ENCODE peak calls at places on chromosomes 4 and X, in five cellular contexts. B is esophagus squamous epithelium, U is uterus, V is A549, E is breast epithelium. K is an unnamed sample. For H3K4me1, the result is how much of the 10 kb centered on the place peaks cover.

GRCh38 chrX:121310820-121311219 is 263.4 kb downstream of the GLUD2 start:
- DNase-seq in V (no peak), E (no peak), U (no peak), B (no peak), K (no peak)

GRCh38 chr4:173211838-173212237 is 43.2 kb downstream of the GALNT7 start:
- DNase-seq in V (peak), B (no peak), U (no peak), E (no peak), K (no peak)

GRCh38 chrX:154529206-154529612 is 13.2 kb upstream of the FAM3A start:
- DNase-seq in V (no peak), U (no peak), B (no peak), E (no peak), K (no peak)

GRCh38 chrX:130636277-130636676 is 234.5 kb downstream of the RBMX2 start:
- DNase-seq in U (no peak), B (no peak), E (no peak), V (no peak), K (no peak)

GRCh38 chr4:64940698-64941097 is 531.4 kb upstream of the TECRL start:
- DNase-seq in V (no peak), U (no peak), E (no peak), B (no peak), K (no peak)

GRCh38 chrX:15301924-15302323 is 13.5 kb downstream of the ASB11 start:
- DNase-seq in U (no peak), V (no peak), B (no peak), E (no peak), K (peak)

GRCh38 chr4:174119051-174119450 is 164.4 kb downstream of the FBXO8 start:
- DNase-seq in E (no peak), V (no peak), B (no peak), U (peak), K (no peak)

GRCh38 chr4:22473268-22473667 is 42.6 kb downstream of the ADGRA3 start:
- DNase-seq in V (no peak), U (no peak), E (no peak), B (no peak), K (no peak)

GRCh38 chr4:155943610-155944329 is 9.9 kb downstream of the CTSO start:
- DNase-seq in E (no peak), B (no peak), V (no peak), U (no peak), K (no peak)

GRCh38 chr4:8439914-8440490 is 521 bp downstream of the ACOX3 start:
- DNase-seq in B (no peak), V (no peak), E (peak), U (peak), K (no peak)

GRCh38 chr4:5710065-5710961 is 688 bp upstream of the EVC start:
- DNase-seq in E (no peak), V (peak), U (no peak), B (no peak), K (no peak)

GRCh38 chrX:38882894-38883620 is 81.8 kb downstream of the MID1IP1 start:
- DNase-seq in V (no peak), E (no peak), U (no peak), B (no peak), K (no peak)

GRCh38 chrX:49071877-49072711 is 1.7 kb downstream of the PRAF2 start:
- DNase-seq in E (peak), U (peak), V (no peak), B (no peak), K (peak)

GRCh38 chrX:9379697-9380551 is 84.9 kb upstream of the TBL1X start:
- DNase-seq in U (no peak), V (peak), B (no peak), E (no peak), K (no peak)

GRCh38 chrX:129792586-129793291 is 13.0 kb downstream of the SASH3 start:
- DNase-seq in U (no peak), E (no peak), V (no peak), B (no peak), K (no peak)

GRCh38 chr4:84734037-84734436 is 151.1 kb downstream of the CDS1 start:
- DNase-seq in V (no peak), U (no peak), E (no peak), B (no peak), K (no peak)

GRCh38 chr4:83828601-83829000 is 292.7 kb downstream of the GPAT3 start:
- DNase-seq in V (no peak), U (no peak), B (no peak), E (no peak), K (no peak)

GRCh38 chr4:36041340-36041739 is 203.0 kb downstream of the ARAP2 start:
- DNase-seq in U (no peak), E (no peak), B (no peak), V (no peak), K (no peak)

GRCh38 chr4:106816501-106816900 is 219.6 kb downstream of the DKK2 start:
- DNase-seq in V (no peak), U (no peak), E (no peak), B (no peak), K (no peak)

GRCh38 chrX:67044029-67044653 is 405.3 kb upstream of the EDA2R start:
- DNase-seq in E (no peak), V (no peak), U (no peak), B (no peak), K (peak)

GRCh38 chr4:170089743-170090666 is at the start of gene AADAT:
- DNase-seq in U (peak), E (no peak), B (no peak), V (peak), K (peak)

GRCh38 chr4:4990329-4990728 is 28.9 kb downstream of the CYTL1 start:
- DNase-seq in B (no peak), U (no peak), E (no peak), V (no peak), K (no peak)

GRCh38 chr4:119604266-119604665 is 24.3 kb downstream of the PDE5A start:
- DNase-seq in U (no peak), B (no peak), E (no peak), V (no peak), K (no peak)

GRCh38 chr4:13584481-13584880 is 40.2 kb upstream of the NKX3-2 start:
- DNase-seq in B (no peak), E (no peak), V (no peak), U (no peak), K (no peak)

GRCh38 chrX:14777484-14777883 is 95.4 kb downstream of the FANCB start:
- DNase-seq in E (no peak), B (no peak), V (no peak), U (no peak), K (no peak)

GRCh38 chrX:8049827-8050226 is 121.2 kb downstream of the VCX2 start:
- DNase-seq in E (no peak), B (no peak), V (no peak), U (no peak), K (no peak)

GRCh38 chr4:15526924-15527592 is 57.4 kb downstream of the CC2D2A start:
- DNase-seq in V (no peak), B (no peak), E (no peak), U (no peak), K (no peak)

GRCh38 chrX:21946925-21947641 is 6.6 kb downstream of the SMS start:
- DNase-seq in B (no peak), U (no peak), E (no peak), V (no peak), K (no peak)

GRCh38 chrX:103608305-103608963 is 671 bp downstream of the TCEAL3 start:
- DNase-seq in V (no peak), E (no peak), U (no peak), B (no peak), K (no peak)

GRCh38 chrX:71533850-71534515 is 1.1 kb downstream of the OGT start:
- DNase-seq in U (peak), V (peak), E (peak), B (no peak), K (peak)

GRCh38 chr4:87354168-87355102 is 31.8 kb upstream of the HSD17B13 start:
- DNase-seq in E (no peak), B (no peak), U (peak), V (no peak), K (no peak)

GRCh38 chrX:149073464-149073863 is 431.6 kb downstream of the IDS start:
- DNase-seq in V (no peak), U (no peak), E (no peak), B (no peak), K (no peak)

GRCh38 chr4:12583286-12583685 is 900.9 kb downstream of the RAB28 start:
- DNase-seq in E (no peak), U (no peak), B (no peak), V (no peak), K (no peak)

GRCh38 chrX:134520860-134521390 is 61.0 kb downstream of the HPRT1 start:
- DNase-seq in E (no peak), U (no peak), V (peak), B (no peak), K (no peak)

GRCh38 chr4:151012836-151013235 is 2.2 kb downstream of the LRBA start:
- DNase-seq in E (no peak), V (no peak), B (no peak), U (no peak), K (no peak)

GRCh38 chrX:9880237-9880636 is 86.9 kb upstream of the CLDN34 start:
- DNase-seq in U (no peak), V (no peak), B (no peak), E (no peak), K (no peak)

GRCh38 chrX:49993661-49994060 is 71.3 kb downstream of the CLCN5 start:
- DNase-seq in B (no peak), U (no peak), E (no peak), V (no peak), K (no peak)

GRCh38 chr4:152351080-152351479 is 184.8 kb downstream of the FBXW7 start:
- DNase-seq in E (no peak), U (no peak), B (no peak), V (no peak), K (no peak)
- H3K4me3 ChIP-seq in E (peak), U (no peak), B (peak), V (no peak), K (no peak)

GRCh38 chr4:146179784-146180405 is 4.4 kb downstream of the LSM6 start:
- DNase-seq in V (no peak), U (no peak), B (no peak), E (no peak), K (no peak)
- H3K4me1 ChIP-seq in V (under half), U (under half), B (under half), E (under half), K (under half)

GRCh38 chrX:51803833-51804232 is 60.6 kb downstream of the GSPT2 start:
- DNase-seq in E (no peak), U (no peak), V (no peak), B (no peak), K (no peak)

GRCh38 chrX:51804741-51805140 is 61.5 kb downstream of the GSPT2 start:
- DNase-seq in V (no peak), E (no peak), U (no peak), B (no peak), K (no peak)

GRCh38 chrX:51798701-51799100 is 55.5 kb downstream of the GSPT2 start:
- DNase-seq in V (no peak), B (no peak), U (no peak), E (no peak), K (no peak)

GRCh38 chrX:51802917-51803688 is 59.9 kb downstream of the GSPT2 start:
- DNase-seq in V (peak), B (no peak), U (peak), E (no peak), K (peak)
- TF ChIP-seq POLR2A in V (no peak), B (no peak), U (no peak), E (no peak), K (no peak)

GRCh38 chr4:148445071-148445902 is 3.1 kb upstream of the NR3C2 start:
- DNase-seq in V (no peak), U (peak), B (peak), E (peak), K (peak)
- H3K4me3 ChIP-seq in V (peak), U (peak), B (peak), E (peak), K (peak)

DNA sequence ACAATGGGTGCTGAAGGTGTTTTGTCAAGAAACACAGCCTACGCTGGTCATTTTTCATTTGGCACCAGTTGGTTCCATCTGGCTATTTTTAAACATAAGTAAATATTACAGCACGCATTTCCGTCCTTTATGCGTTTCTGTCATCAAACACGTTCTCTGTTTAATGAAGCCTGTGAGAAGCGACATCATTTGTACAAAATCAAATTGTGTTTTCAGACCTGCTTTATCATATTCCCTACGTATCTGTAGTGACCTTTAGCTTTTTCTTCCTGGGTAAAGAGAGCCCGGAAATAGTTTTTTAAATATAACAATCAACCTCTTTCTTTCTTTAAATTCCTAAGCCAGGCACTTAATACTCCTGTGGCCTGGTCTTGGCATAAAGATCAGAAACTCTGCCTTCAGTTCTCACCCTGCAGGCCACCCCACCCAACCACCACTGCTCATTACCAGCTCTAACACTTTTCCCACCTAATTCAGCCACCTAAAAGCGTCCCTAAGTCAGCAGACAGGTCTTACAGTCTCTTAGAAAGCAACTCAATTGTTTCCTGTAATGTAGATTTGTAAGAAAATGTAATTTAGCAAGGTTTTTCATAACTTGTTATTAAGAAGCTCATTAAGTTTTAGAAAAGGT is 30.4 kb downstream of the ACSL1 start:
- DNase-seq in E (no peak), V (no peak), B (no peak), U (no peak), K (no peak)
- H3K4me1 ChIP-seq in E (under half), V (under half), B (under half), U (under half), K (half or more)

GRCh38 chr4:10581022-10581421 is 103.5 kb downstream of the CLNK start:
- DNase-seq in E (no peak), B (no peak), V (no peak), U (no peak), K (no peak)

GRCh38 chr4:10579700-10580099 is 104.9 kb downstream of the CLNK start:
- DNase-seq in E (no peak), U (no peak), B (no peak), V (no peak), K (no peak)

GRCh38 chr4:10584042-10584441 is 100.5 kb downstream of the CLNK start:
- DNase-seq in V (no peak), B (no peak), U (no peak), E (no peak), K (no peak)

GRCh38 chr4:10582966-10583365 is 101.6 kb downstream of the CLNK start:
- DNase-seq in U (no peak), E (no peak), V (no peak), B (no peak), K (no peak)

GRCh38 chr4:10582059-10582686 is 102.4 kb downstream of the CLNK start:
- DNase-seq in V (peak), B (no peak), U (no peak), E (peak), K (no peak)
- TF ChIP-seq POLR2A in V (no peak), B (no peak), U (no peak), E (no peak), K (no peak)

DNA sequence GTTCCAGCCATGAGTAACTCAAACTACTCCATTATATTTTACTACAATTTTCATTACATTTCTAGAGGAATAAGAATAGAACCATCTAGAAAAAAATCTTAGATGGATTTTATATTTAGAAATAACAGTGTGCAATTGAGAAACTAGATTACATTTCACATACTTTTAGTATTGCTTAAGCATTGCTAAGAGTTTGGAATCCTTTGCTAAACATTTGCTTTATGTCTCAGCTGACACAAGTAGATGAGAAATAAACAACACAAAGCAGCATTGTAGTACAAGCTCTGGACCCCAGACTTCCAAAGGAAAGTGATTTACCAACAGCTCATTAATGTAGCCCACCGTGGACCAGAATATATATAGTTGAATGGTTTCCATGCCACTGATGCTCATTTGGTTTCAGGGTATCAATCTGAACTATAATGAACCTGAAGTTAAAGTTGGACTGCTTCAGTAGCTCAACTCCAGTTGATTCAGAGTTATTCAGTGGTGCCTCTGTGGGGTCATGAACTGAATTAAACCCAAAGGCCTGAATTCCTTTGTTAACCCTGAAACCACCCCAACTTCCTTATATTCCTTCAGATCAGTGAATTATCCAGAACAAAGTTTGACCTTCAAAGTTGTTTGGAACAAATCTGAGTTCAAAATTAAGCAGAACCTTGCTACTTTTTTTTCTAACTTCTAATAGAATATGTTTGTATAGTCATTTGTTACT is 132.1 kb upstream of the NEIL3 start:
- DNase-seq in B (no peak), V (no peak), U (no peak), E (no peak), K (no peak)
- H3K4me3 ChIP-seq in B (no peak), V (no peak), U (no peak), E (no peak), K (no peak)

K was measured in right lobe of liver.